ENCODE peak calls at places on chromosomes 13 and 19, in ten cellular contexts. L is HFFc6; Z is GM12865; S is activated CD4-positive, alpha-beta T cell treated with anti-CD3 and anti-CD28 coated beads, Interleukin-2, amount 10 ng/mL, durations not matched to agents 7 days and 5 days; Q is activated T-cell treated with anti-CD3 and anti-CD28 coated beads, Interleukin-2, amount 50 U/mL, for 72 hours; P is stimulated activated CD4-positive, alpha-beta T cell treated with anti-CD3 and anti-CD28 coated beads, Interleukin-2, amount 100 ng/mL, for 48 hours; B is activated CD8-positive, alpha-beta T cell treated with anti-CD3 and anti-CD28 coated beads, Interleukin-2, amount 10 ng/mL, durations not matched to agents 7 days and 5 days; K is foreskin fibroblast; C is stimulated activated effector memory CD8-positive, alpha-beta T cell treated with anti-CD3 and anti-CD28 coated beads, Interleukin-12 subunit alpha, Interleukin-12 subunit beta, amount 100 ng/mL, for 72 hours; H is neuronal stem cell. I is an unnamed sample.

GRCh38 chr13:112893570-112894422 is 75.2 kb upstream of the MCF2L start:
- DNase-seq in L (no peak), B (no peak), H (peak), Q (peak), K (peak), Z (no peak), C (no peak), S (no peak), P (peak), I (peak)

GRCh38 chr19:9070066-9070465 is 16.8 kb upstream of the OR1M1 start:
- DNase-seq in C (no peak), K (no peak), Z (no peak), B (no peak), H (peak), S (no peak), Q (no peak), L (no peak), P (no peak), I (no peak)

GRCh38 chr13:73141292-73141771 is 82.5 kb downstream of the KLF5 start:
- DNase-seq in B (no peak), Q (no peak), S (no peak), K (peak), P (no peak), Z (no peak), L (no peak), H (peak), C (no peak), I (no peak)

GRCh38 chr13:25232937-25233515 is 54.3 kb downstream of the MTMR6 start:
- DNase-seq in S (no peak), H (no peak), P (no peak), L (peak), B (no peak), C (no peak), Q (no peak), K (peak), Z (peak), I (no peak)

GRCh38 chr19:28999733-29000433 is 213.1 kb downstream of the UQCRFS1 start:
- DNase-seq in S (no peak), Q (no peak), Z (no peak), H (no peak), B (no peak), C (no peak), P (no peak), L (no peak), K (no peak), I (no peak)

GRCh38 chr13:28356506-28357064 is 138.3 kb downstream of the FLT1 start:
- DNase-seq in B (no peak), P (no peak), Q (no peak), Z (no peak), S (no peak), H (no peak), L (no peak), C (no peak), K (no peak), I (no peak)

GRCh38 chr13:27792393-27793218 is at the start of gene GSX1:
- DNase-seq in K (peak), B (peak), L (peak), H (peak), Q (peak), Z (peak), S (peak), C (peak), P (peak), I (peak)

GRCh38 chr19:28314771-28315170 is 898.2 kb downstream of the UQCRFS1 start:
- DNase-seq in H (no peak), Q (no peak), S (no peak), C (no peak), B (no peak), K (peak), Z (no peak), P (no peak), L (no peak), I (no peak)

GRCh38 chr19:32876919-32877285 is 7.3 kb upstream of the SLC7A9 start:
- DNase-seq in B (no peak), P (no peak), H (no peak), Z (no peak), Q (no peak), L (peak), S (no peak), K (peak), C (no peak), I (no peak)

GRCh38 chr13:50466554-50466953 is 376.9 kb downstream of the DLEU7 start:
- DNase-seq in P (no peak), Z (no peak), C (no peak), S (no peak), H (no peak), L (no peak), K (no peak), B (no peak), Q (no peak), I (no peak)

GRCh38 chr19:50896591-50897190 is 14.5 kb downstream of the KLK4 start:
- DNase-seq in S (peak), C (no peak), Z (peak), B (peak), Q (peak), H (no peak), L (peak), P (no peak), K (peak), I (no peak)

GRCh38 chr19:37931941-37932655 is 25.1 kb downstream of the SIPA1L3 start:
- DNase-seq in L (no peak), P (no peak), S (no peak), Q (peak), C (no peak), K (peak), H (peak), B (no peak), Z (peak), I (peak)

GRCh38 chr13:74226791-74227475 is 92.7 kb upstream of the KLF12 start:
- DNase-seq in P (no peak), L (no peak), Q (no peak), H (no peak), S (no peak), C (no peak), K (peak), B (no peak), Z (no peak), I (no peak)

GRCh38 chr13:86446311-86446710 is 647.1 kb upstream of the SLITRK6 start:
- DNase-seq in B (no peak), L (no peak), H (no peak), P (no peak), S (no peak), C (no peak), Q (no peak), Z (no peak), K (no peak), I (no peak)

GRCh38 chr13:74015137-74015536 is 119.1 kb downstream of the KLF12 start:
- DNase-seq in Q (no peak), P (no peak), C (no peak), K (peak), L (peak), S (no peak), B (no peak), H (no peak), Z (peak), I (no peak)

GRCh38 chr13:27293873-27294515 is 23.4 kb downstream of the RASL11A start:
- DNase-seq in B (peak), Z (no peak), L (no peak), S (no peak), H (no peak), P (no peak), K (no peak), Q (peak), C (no peak), I (no peak)

GRCh38 chr13:91406619-91407018 is 8.2 kb downstream of the GPC5 start:
- DNase-seq in Q (peak), Z (peak), C (peak), B (peak), P (peak), K (peak), L (peak), H (peak), S (peak), I (peak)

GRCh38 chr13:26964278-26965057 is 203.9 kb upstream of the GPR12 start:
- DNase-seq in B (no peak), P (no peak), Z (no peak), H (no peak), K (no peak), C (no peak), S (no peak), Q (no peak), L (no peak), I (no peak)

GRCh38 chr13:26967119-26968038 is 204.2 kb downstream of the USP12 start:
- DNase-seq in H (no peak), K (peak), P (no peak), Q (no peak), C (no peak), B (no peak), Z (no peak), S (no peak), L (no peak), I (no peak)

GRCh38 chr19:2479556-2480194 is 3.7 kb downstream of the GADD45B start:
- DNase-seq in C (no peak), H (no peak), P (no peak), S (no peak), L (peak), Z (no peak), K (no peak), B (no peak), Q (no peak), I (no peak)

GRCh38 chr13:39655569-39656324 is at the start of gene COG6:
- DNase-seq in S (peak), C (peak), Q (peak), Z (peak), L (peak), B (peak), K (peak), H (peak), P (peak), I (peak)

GRCh38 chr13:61410669-61411297 is 4.9 kb downstream of the PCDH20 start:
- DNase-seq in S (no peak), Z (peak), H (no peak), Q (no peak), B (no peak), C (no peak), L (no peak), K (no peak), P (no peak), I (no peak)

GRCh38 chr13:66974889-66975288 is 255.2 kb downstream of the PCDH9 start:
- DNase-seq in K (no peak), L (no peak), Z (no peak), S (no peak), C (no peak), Q (no peak), B (no peak), H (no peak), P (no peak), I (no peak)

GRCh38 chr19:5914358-5914774 is 312 bp downstream of the CAPS start:
- DNase-seq in Z (no peak), P (no peak), B (no peak), Q (no peak), L (no peak), K (no peak), S (no peak), C (no peak), H (no peak), I (no peak)

GRCh38 chr19:50537769-50538230 is 24.1 kb upstream of the ASPDH start:
- DNase-seq in P (peak), S (peak), Q (peak), L (peak), Z (peak), C (peak), B (peak), H (peak), K (peak), I (peak)

I was measured in endothelial cell.